ENCODE peak calls at places on chromosomes 6 and 20, in eight cellular contexts. One of them, this sample, is unnamed.

GRCh38 chr6:7270320-7271204 is 42.4 kb downstream of the SSR1 start:
- DNase-seq in right atrium auricular region: peak
- DNase-seq in HFF-Myc: no peak
- DNase-seq in left lung: peak
- DNase-seq in psoas muscle: no peak
- DNase-seq in omental fat pad: no peak
- DNase-seq in A549: no peak
- DNase-seq in cardiac fibroblast: no peak
- DNase-seq in this sample: no peak

GRCh38 chr6:144447487-144447886 is 162.4 kb downstream of the UTRN start:
- DNase-seq in HFF-Myc: no peak
- DNase-seq in psoas muscle: no peak
- DNase-seq in right atrium auricular region: no peak
- DNase-seq in left lung: no peak
- DNase-seq in omental fat pad: no peak
- DNase-seq in cardiac fibroblast: peak
- DNase-seq in A549: no peak
- DNase-seq in this sample: peak

GRCh38 chr6:47440722-47441121 is 36.9 kb upstream of the CD2AP start:
- DNase-seq in left lung: no peak
- DNase-seq in psoas muscle: no peak
- DNase-seq in omental fat pad: no peak
- DNase-seq in cardiac fibroblast: no peak
- DNase-seq in right atrium auricular region: no peak
- DNase-seq in A549: no peak
- DNase-seq in HFF-Myc: no peak
- DNase-seq in this sample: no peak

GRCh38 chr20:53493201-53493908 is 100.3 kb downstream of the ZNF217 start:
- DNase-seq in omental fat pad: no peak
- DNase-seq in psoas muscle: no peak
- DNase-seq in right atrium auricular region: no peak
- DNase-seq in HFF-Myc: no peak
- DNase-seq in cardiac fibroblast: peak
- DNase-seq in A549: no peak
- DNase-seq in left lung: no peak
- DNase-seq in this sample: no peak

GRCh38 chr6:14799928-14800327 is 445.9 kb upstream of the JARID2 start:
- DNase-seq in psoas muscle: peak
- DNase-seq in A549: peak
- DNase-seq in cardiac fibroblast: peak
- DNase-seq in right atrium auricular region: peak
- DNase-seq in omental fat pad: no peak
- DNase-seq in HFF-Myc: no peak
- DNase-seq in left lung: peak
- DNase-seq in this sample: peak

GRCh38 chr20:37749620-37750403 is 56.0 kb downstream of the CTNNBL1 start:
- DNase-seq in psoas muscle: no peak
- DNase-seq in right atrium auricular region: no peak
- DNase-seq in HFF-Myc: no peak
- DNase-seq in cardiac fibroblast: no peak
- DNase-seq in A549: no peak
- DNase-seq in omental fat pad: no peak
- DNase-seq in left lung: no peak
- DNase-seq in this sample: no peak

GRCh38 chr6:11218827-11219826 is 13.3 kb downstream of the NEDD9 start:
- DNase-seq in right atrium auricular region: peak
- DNase-seq in cardiac fibroblast: peak
- DNase-seq in psoas muscle: peak
- DNase-seq in HFF-Myc: no peak
- DNase-seq in left lung: peak
- DNase-seq in A549: peak
- DNase-seq in omental fat pad: no peak
- DNase-seq in this sample: no peak

GRCh38 chr6:54860739-54861138 is 14.2 kb downstream of the FAM83B start:
- DNase-seq in right atrium auricular region: no peak
- DNase-seq in omental fat pad: no peak
- DNase-seq in A549: no peak
- DNase-seq in HFF-Myc: peak
- DNase-seq in cardiac fibroblast: peak
- DNase-seq in left lung: no peak
- DNase-seq in psoas muscle: no peak
- DNase-seq in this sample: no peak

GRCh38 chr6:3793545-3793944 is 42.0 kb upstream of the PXDC1 start:
- DNase-seq in HFF-Myc: no peak
- DNase-seq in cardiac fibroblast: no peak
- DNase-seq in omental fat pad: no peak
- DNase-seq in right atrium auricular region: no peak
- DNase-seq in A549: no peak
- DNase-seq in left lung: no peak
- DNase-seq in psoas muscle: no peak
- DNase-seq in this sample: no peak

GRCh38 chr20:23143098-23143497 is 57.0 kb upstream of the CD93 start:
- DNase-seq in omental fat pad: peak
- DNase-seq in HFF-Myc: peak
- DNase-seq in left lung: peak
- DNase-seq in right atrium auricular region: peak
- DNase-seq in psoas muscle: peak
- DNase-seq in cardiac fibroblast: peak
- DNase-seq in A549: peak
- DNase-seq in this sample: peak

DNA sequence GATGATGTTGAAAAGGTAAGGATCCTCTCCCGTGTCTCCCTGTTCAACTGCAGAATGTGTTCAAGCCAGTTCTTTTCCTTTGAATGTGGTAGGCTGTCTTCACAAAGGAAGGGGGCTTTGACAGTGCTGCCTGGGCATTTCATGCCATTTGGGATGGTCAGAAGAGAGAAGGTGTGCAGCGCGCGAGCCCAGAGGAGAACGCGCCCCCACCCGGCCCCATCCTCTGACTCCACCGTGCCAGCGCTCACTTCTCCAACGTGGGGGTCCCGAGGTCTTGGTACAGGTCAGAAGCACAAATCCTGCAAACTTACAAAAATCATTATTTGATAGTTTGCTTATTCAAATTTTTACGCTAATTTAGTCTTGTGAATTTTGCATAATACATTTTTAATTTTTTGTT is 14.4 kb downstream of the ENTPD6 start:
- DNase-seq in A549: no peak
- DNase-seq in right atrium auricular region: no peak
- DNase-seq in HFF-Myc: no peak
- DNase-seq in left lung: no peak
- DNase-seq in psoas muscle: no peak
- DNase-seq in cardiac fibroblast: no peak
- DNase-seq in omental fat pad: no peak
- DNase-seq in this sample: no peak
- TF ChIP-seq CTCF in A549: no peak
- TF ChIP-seq CTCF in right atrium auricular region: no peak
- TF ChIP-seq CTCF in HFF-Myc: no peak
- TF ChIP-seq CTCF in left lung: no peak
- TF ChIP-seq CTCF in psoas muscle: no peak
- TF ChIP-seq CTCF in cardiac fibroblast: no peak
- TF ChIP-seq CTCF in omental fat pad: no peak
- TF ChIP-seq CTCF in this sample: no peak

GRCh38 chr6:112618796-112619195 is 271.7 kb downstream of the RFPL4B start:
- DNase-seq in cardiac fibroblast: peak
- DNase-seq in left lung: no peak
- DNase-seq in HFF-Myc: no peak
- DNase-seq in right atrium auricular region: no peak
- DNase-seq in omental fat pad: no peak
- DNase-seq in A549: no peak
- DNase-seq in psoas muscle: no peak
- DNase-seq in this sample: no peak
- TF ChIP-seq CTCF in cardiac fibroblast: no peak
- TF ChIP-seq CTCF in left lung: no peak
- TF ChIP-seq CTCF in HFF-Myc: peak
- TF ChIP-seq CTCF in right atrium auricular region: peak
- TF ChIP-seq CTCF in omental fat pad: no peak
- TF ChIP-seq CTCF in A549: no peak
- TF ChIP-seq CTCF in psoas muscle: no peak
- TF ChIP-seq CTCF in this sample: no peak

DNA sequence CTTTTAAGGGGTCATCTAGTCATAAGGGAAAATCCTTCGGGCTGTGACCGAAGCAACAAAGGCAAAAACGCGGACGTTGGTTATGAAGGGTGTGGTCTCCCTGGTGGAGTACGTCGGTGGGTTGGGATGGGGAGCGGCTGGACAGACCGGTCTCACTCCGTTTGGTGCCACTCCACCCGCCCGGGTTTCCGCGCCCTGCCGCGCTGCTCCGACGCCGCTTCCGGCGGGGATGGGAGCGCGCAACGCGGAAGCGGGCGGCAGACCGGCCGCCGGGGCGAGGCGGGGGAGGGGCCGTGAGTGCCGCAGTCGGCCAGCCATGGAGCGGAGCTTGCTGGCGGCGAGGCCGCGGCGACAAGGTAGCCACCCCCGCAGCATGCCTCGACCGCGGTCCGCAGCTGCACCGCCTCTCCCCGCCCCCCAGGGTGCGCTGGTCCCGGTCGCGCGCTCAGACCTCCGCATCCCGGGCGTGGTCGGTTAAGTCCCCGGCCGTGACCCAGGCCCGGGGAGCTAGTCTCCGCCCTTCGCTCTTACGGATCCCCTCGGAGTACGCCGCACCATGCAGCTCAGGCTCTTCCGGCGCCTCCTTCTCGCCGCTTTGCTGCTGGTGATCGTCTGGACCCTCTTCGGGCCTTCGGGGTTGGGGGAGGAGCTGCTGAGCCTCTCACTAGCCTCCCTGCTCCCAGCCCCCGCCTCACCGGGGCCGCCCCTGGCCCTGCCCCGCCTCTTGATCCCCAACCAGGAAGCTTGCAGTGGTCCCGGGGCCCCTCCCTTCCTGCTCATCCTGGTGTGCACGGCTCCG is at the start of gene B3GALT4:
- DNase-seq in psoas muscle: peak
- DNase-seq in right atrium auricular region: peak
- DNase-seq in omental fat pad: no peak
- DNase-seq in left lung: peak
- DNase-seq in HFF-Myc: peak
- DNase-seq in cardiac fibroblast: peak
- DNase-seq in A549: peak
- DNase-seq in this sample: peak
- TF ChIP-seq CTCF in psoas muscle: peak
- TF ChIP-seq CTCF in right atrium auricular region: peak
- TF ChIP-seq CTCF in omental fat pad: no peak
- TF ChIP-seq CTCF in left lung: peak
- TF ChIP-seq CTCF in HFF-Myc: peak
- TF ChIP-seq CTCF in cardiac fibroblast: peak
- TF ChIP-seq CTCF in A549: no peak
- TF ChIP-seq CTCF in this sample: peak

DNA sequence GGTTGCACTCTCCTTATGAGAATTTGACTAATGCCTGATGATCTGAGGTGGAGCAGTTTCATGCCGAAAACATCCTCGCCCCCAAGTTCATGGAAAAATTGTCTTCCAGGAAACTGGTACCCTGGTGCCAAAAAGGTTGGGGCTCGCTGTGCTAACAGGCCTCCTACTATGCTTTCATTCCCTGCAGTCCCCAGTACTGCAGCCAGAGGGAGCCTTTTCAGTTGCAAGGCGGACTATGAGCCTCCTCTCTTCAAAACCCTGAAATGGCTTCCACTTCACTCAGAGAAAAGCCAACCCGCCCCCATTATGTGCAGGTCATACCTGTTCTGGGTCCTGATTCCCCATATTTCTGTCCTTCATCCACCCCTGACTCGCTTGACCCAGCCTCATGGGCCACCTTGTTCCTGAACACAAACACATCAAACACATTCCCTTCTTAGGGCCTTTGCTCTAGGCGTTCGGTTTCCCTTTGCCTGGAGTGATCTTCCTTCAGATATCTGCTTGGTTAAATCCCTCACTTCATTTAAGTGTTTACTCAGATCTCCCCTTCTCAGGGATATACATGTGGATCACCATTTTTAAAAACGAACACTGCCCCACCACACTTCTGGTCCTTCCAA is 173.7 kb downstream of the PHACTR1 start:
- DNase-seq in cardiac fibroblast: peak
- DNase-seq in psoas muscle: no peak
- DNase-seq in left lung: no peak
- DNase-seq in right atrium auricular region: no peak
- DNase-seq in A549: peak
- DNase-seq in HFF-Myc: no peak
- DNase-seq in omental fat pad: no peak
- DNase-seq in this sample: no peak
- TF ChIP-seq CTCF in cardiac fibroblast: peak
- TF ChIP-seq CTCF in psoas muscle: no peak
- TF ChIP-seq CTCF in left lung: peak
- TF ChIP-seq CTCF in right atrium auricular region: peak
- TF ChIP-seq CTCF in A549: peak
- TF ChIP-seq CTCF in HFF-Myc: peak
- TF ChIP-seq CTCF in omental fat pad: no peak
- TF ChIP-seq CTCF in this sample: peak

DNA sequence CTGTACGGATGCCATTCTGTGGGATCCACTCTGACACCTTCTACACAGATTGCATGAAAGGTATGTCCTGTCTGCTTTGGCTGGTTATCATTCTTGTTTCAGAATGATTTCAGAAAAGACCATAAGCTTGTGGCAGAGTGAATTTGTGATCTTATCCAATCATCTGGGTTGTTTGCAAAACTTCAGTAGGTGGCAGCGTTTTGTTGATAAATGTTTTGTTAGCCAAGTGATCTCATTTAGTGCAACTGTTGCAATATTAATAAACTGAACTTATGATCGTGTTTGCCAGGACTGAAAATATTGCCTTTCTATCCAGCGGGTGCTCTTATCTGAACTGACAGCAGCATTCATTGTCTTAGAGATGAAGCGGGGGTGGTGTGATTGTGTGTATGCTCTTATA is 613.2 kb upstream of the NOX3 start:
- DNase-seq in omental fat pad: no peak
- DNase-seq in HFF-Myc: no peak
- DNase-seq in A549: no peak
- DNase-seq in right atrium auricular region: no peak
- DNase-seq in cardiac fibroblast: no peak
- DNase-seq in psoas muscle: no peak
- DNase-seq in left lung: no peak
- DNase-seq in this sample: no peak
- TF ChIP-seq CTCF in omental fat pad: no peak
- TF ChIP-seq CTCF in HFF-Myc: no peak
- TF ChIP-seq CTCF in A549: no peak
- TF ChIP-seq CTCF in right atrium auricular region: no peak
- TF ChIP-seq CTCF in cardiac fibroblast: no peak
- TF ChIP-seq CTCF in psoas muscle: no peak
- TF ChIP-seq CTCF in left lung: no peak
- TF ChIP-seq CTCF in this sample: no peak